ENCODE peak calls at places on chromosome 9, in eight cellular contexts. J is SK-N-SH; P is RWPE1; N is GM13977; X is body of pancreas; O is CD4-positive, alpha-beta T cell; M is pancreas; W is cardiac fibroblast. T is an unnamed sample.

GRCh38 chr9:34536685-34537084 is 13.9 kb upstream of the ENHO start:
- DNase-seq in J (no peak), P (no peak), N (no peak), X (peak), O (no peak), M (peak), W (no peak), T (no peak)

GRCh38 chr9:123431581-123431980 is 75.6 kb downstream of the CRB2 start:
- DNase-seq in J (no peak), P (no peak), N (no peak), X (no peak), O (no peak), M (no peak), W (no peak), T (no peak)

GRCh38 chr9:91734371-91734981 is 215.6 kb downstream of the ROR2 start:
- DNase-seq in J (peak), P (peak), N (peak), X (peak), O (peak), M (peak), W (peak), T (peak)

GRCh38 chr9:137836831-137837241 is 40.7 kb upstream of the CACNA1B start:
- DNase-seq in J (no peak), P (no peak), N (no peak), X (no peak), O (no peak), M (no peak), W (no peak), T (no peak)

GRCh38 chr9:34133436-34133949 is 7.0 kb upstream of the DCAF12 start:
- DNase-seq in J (no peak), P (no peak), N (no peak), X (no peak), O (no peak), M (no peak), W (no peak), T (no peak)

GRCh38 chr9:135525241-135526088 is 4.2 kb downstream of the LCN1 start:
- DNase-seq in J (no peak), P (no peak), N (peak), X (no peak), O (no peak), M (no peak), W (no peak), T (no peak)

GRCh38 chr9:112754578-112754977 is 4.0 kb downstream of the SNX30 start:
- DNase-seq in J (no peak), P (peak), N (peak), X (no peak), O (peak), M (no peak), W (peak), T (peak)

GRCh38 chr9:3241290-3241689 is 284.5 kb downstream of the RFX3 start:
- DNase-seq in J (no peak), P (no peak), N (no peak), X (no peak), O (no peak), M (no peak), W (no peak), T (no peak)

GRCh38 chr9:107345327-107345726 is 62.2 kb downstream of the RAD23B start:
- DNase-seq in J (no peak), P (no peak), N (no peak), X (no peak), O (no peak), M (no peak), W (peak), T (no peak)

GRCh38 chr9:117545846-117546245 is 131.0 kb upstream of the ASTN2 start:
- DNase-seq in J (no peak), P (no peak), N (no peak), X (no peak), O (no peak), M (no peak), W (no peak), T (no peak)

GRCh38 chr9:75903785-75904360 is 13.4 kb downstream of the PCSK5 start:
- DNase-seq in J (no peak), P (peak), N (no peak), X (no peak), O (no peak), M (no peak), W (peak), T (no peak)

GRCh38 chr9:27353405-27354229 is 56.7 kb upstream of the EQTN start:
- DNase-seq in J (peak), P (no peak), N (no peak), X (no peak), O (no peak), M (no peak), W (peak), T (peak)

GRCh38 chr9:4828776-4829175 is 36.0 kb downstream of the RCL1 start:
- DNase-seq in J (no peak), P (no peak), N (no peak), X (no peak), O (no peak), M (no peak), W (peak), T (no peak)

GRCh38 chr9:126883636-126884035 is 23.2 kb downstream of the ZBTB34 start:
- DNase-seq in J (no peak), P (no peak), N (no peak), X (no peak), O (no peak), M (no peak), W (no peak), T (no peak)

GRCh38 chr9:97412628-97413382 is 909 bp downstream of the TDRD7 start:
- DNase-seq in J (no peak), P (peak), N (peak), X (no peak), O (no peak), M (no peak), W (peak), T (peak)

GRCh38 chr9:35852876-35853865 is 17.0 kb downstream of the OR13J1 start:
- DNase-seq in J (no peak), P (no peak), N (no peak), X (no peak), O (no peak), M (no peak), W (no peak), T (no peak)

GRCh38 chr9:75039804-75040203 is 11.7 kb upstream of the CARNMT1 start:
- DNase-seq in J (no peak), P (no peak), N (no peak), X (no peak), O (no peak), M (no peak), W (no peak), T (no peak)

GRCh38 chr9:37913480-37914153 is 9.7 kb upstream of the SLC25A51 start:
- DNase-seq in J (peak), P (peak), N (peak), X (peak), O (peak), M (peak), W (peak), T (peak)

GRCh38 chr9:6630502-6631206 is 14.9 kb downstream of the GLDC start:
- DNase-seq in J (no peak), P (no peak), N (no peak), X (no peak), O (no peak), M (no peak), W (no peak), T (no peak)

GRCh38 chr9:36023260-36024048 is 13.3 kb upstream of the RECK start:
- DNase-seq in J (peak), P (peak), N (peak), X (peak), O (peak), M (peak), W (peak), T (peak)

GRCh38 chr9:113464286-113464660 is 746 bp downstream of the RGS3 start:
- DNase-seq in J (no peak), P (no peak), N (no peak), X (no peak), O (no peak), M (no peak), W (no peak), T (no peak)

GRCh38 chr9:18457498-18457897 is 16.5 kb upstream of the ADAMTSL1 start:
- DNase-seq in J (no peak), P (peak), N (no peak), X (no peak), O (no peak), M (no peak), W (peak), T (no peak)

GRCh38 chr9:99076030-99076429 is 28.9 kb upstream of the TGFBR1 start:
- DNase-seq in J (no peak), P (no peak), N (no peak), X (no peak), O (no peak), M (no peak), W (no peak), T (no peak)

GRCh38 chr9:89428901-89429890 is 68.7 kb downstream of the SEMA4D start:
- DNase-seq in J (no peak), P (no peak), N (no peak), X (no peak), O (peak), M (no peak), W (no peak), T (peak)
- TF ChIP-seq CTCF in J (peak), P (no peak), N (peak), X (no peak), O (peak), M (no peak), W (no peak), T (peak)

GRCh38 chr9:121034529-121034928 is 15.5 kb downstream of the C5 start:
- DNase-seq in J (no peak), P (no peak), N (no peak), X (no peak), O (no peak), M (no peak), W (no peak), T (no peak)
- TF ChIP-seq CTCF in J (no peak), P (no peak), N (no peak), X (peak), O (no peak), M (no peak), W (no peak), T (no peak)

DNA sequence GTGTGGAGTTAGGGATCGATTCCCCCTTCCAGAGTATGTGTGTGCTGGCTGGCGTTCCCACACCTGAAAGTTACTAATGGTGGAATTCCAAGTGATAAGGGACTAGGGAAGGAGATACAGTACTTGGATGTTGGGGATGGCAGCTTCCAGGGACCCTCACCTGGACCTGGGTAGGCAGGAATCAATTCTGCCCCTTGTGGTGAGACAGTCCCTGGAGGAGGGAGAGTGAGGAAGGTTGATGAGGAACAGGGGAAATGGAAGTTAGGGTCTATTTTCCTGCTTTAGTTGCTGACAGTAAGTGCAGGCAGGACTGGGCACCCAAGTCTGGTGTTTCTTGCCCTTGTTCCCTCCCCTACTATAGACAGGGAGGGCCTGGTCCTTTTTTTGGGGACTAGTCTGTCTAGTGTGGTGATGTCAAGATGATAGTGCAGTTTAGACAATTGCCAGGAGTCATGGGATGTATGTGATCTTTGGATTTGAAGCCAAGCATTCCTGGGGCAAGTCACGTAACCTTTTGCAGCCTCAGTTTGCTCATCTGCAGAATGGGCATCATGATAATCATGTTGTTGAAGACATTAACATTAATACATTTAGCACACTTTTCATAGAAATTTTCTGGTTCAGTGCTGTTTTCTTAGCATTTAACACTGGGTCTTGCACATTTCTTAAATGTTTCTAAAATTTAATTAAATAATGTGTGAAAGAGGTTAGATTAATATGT is 51.7 kb downstream of the DAB2IP start:
- DNase-seq in J (no peak), P (no peak), N (no peak), X (no peak), O (no peak), M (no peak), W (no peak), T (no peak)
- TF ChIP-seq CTCF in J (peak), P (no peak), N (no peak), X (no peak), O (no peak), M (no peak), W (peak), T (no peak)

GRCh38 chr9:1086517-1086916 is 36.4 kb downstream of the DMRT2 start:
- DNase-seq in J (no peak), P (no peak), N (no peak), X (no peak), O (no peak), M (no peak), W (no peak), T (no peak)
- TF ChIP-seq CTCF in J (no peak), P (no peak), N (no peak), X (no peak), O (no peak), M (no peak), W (no peak), T (no peak)